ENCODE peak calls at places on chromosomes 4 and X, in four cellular contexts. B is A549, S is hepatocyte, A is fibroblast of mammary gland. J is an unnamed sample.
A peak's percentile ranks its signal among the peaks of the same experiment; 100 is the strongest.

GRCh38 chrX:38038501-38038900 is 32.1 kb downstream of the SYTL5 start:
- DNase-seq in B (no peak), S (no peak), A (no peak), J (no peak)

GRCh38 chr4:47334597-47335185 is 128.8 kb downstream of the COMMD8 start:
- DNase-seq in S (peak; percentile 3), A (no peak), B (no peak), J (no peak)

GRCh38 chrX:134935286-134935685 is 55.5 kb upstream of the SMIM10 start:
- DNase-seq in A (no peak), S (no peak), B (no peak), J (no peak)

GRCh38 chr4:95190751-95191436 is 357.9 kb downstream of the UNC5C start:
- DNase-seq in A (no peak), B (no peak), S (peak; percentile 66), J (no peak)

GRCh38 chr4:1246901-1247810 is 1.8 kb downstream of the CTBP1 start:
- DNase-seq in B (no peak), S (peak; percentile 55), A (no peak), J (peak; percentile 64)

GRCh38 chr4:97027989-97028388 is 1115.3 kb downstream of the STPG2 start:
- DNase-seq in A (no peak), S (no peak), B (no peak), J (no peak)

GRCh38 chr4:143699331-143700059 is 980 bp downstream of the FREM3 start:
- DNase-seq in S (no peak), A (no peak), B (no peak), J (no peak)

GRCh38 chr4:63965875-63966274 is 443.4 kb downstream of the TECRL start:
- DNase-seq in B (no peak), S (no peak), A (no peak), J (no peak)

GRCh38 chrX:11341274-11342256 is 48.4 kb downstream of the AMELX start:
- DNase-seq in S (peak; percentile 50), A (peak; percentile 97), B (no peak), J (peak; percentile 19)

GRCh38 chrX:119228506-119229290 is 7.4 kb upstream of the PGRMC1 start:
- DNase-seq in B (no peak), A (peak; percentile 95), S (peak; percentile 23), J (no peak)

GRCh38 chrX:48934581-48935331 is 15.9 kb upstream of the PIM2 start:
- DNase-seq in S (no peak), A (no peak), B (no peak), J (no peak)

GRCh38 chrX:123184199-123184857 is at the start of gene GRIA3:
- DNase-seq in B (no peak), S (no peak), A (peak; percentile 31), J (peak; percentile 9)

GRCh38 chr4:55736605-55737183 is 82.9 kb upstream of the EXOC1L start:
- DNase-seq in A (peak; percentile 30), B (no peak), S (no peak), J (peak; percentile 17)

GRCh38 chr4:22897520-22898108 is 204.9 kb downstream of the GBA3 start:
- DNase-seq in A (peak; percentile 14), S (peak; percentile 57), B (peak; percentile 3), J (peak; percentile 46)

GRCh38 chrX:153485396-153486080 is 9.2 kb upstream of the BGN start:
- DNase-seq in S (no peak), A (no peak), B (no peak), J (no peak)

GRCh38 chrX:49155243-49155899 is 7.2 kb upstream of the MAGIX start:
- DNase-seq in A (peak; percentile 68), S (peak; percentile 62), B (peak; percentile 60), J (no peak)

GRCh38 chrX:134171661-134172587 is 65.1 kb upstream of the CCDC160 start:
- DNase-seq in S (peak; percentile 40), A (no peak), B (no peak), J (peak; percentile 17)

GRCh38 chr4:19961092-19961491 is 290.6 kb upstream of the SLIT2 start:
- DNase-seq in B (no peak), S (no peak), A (peak; percentile 64), J (no peak)

GRCh38 chr4:99102634-99103033 is 14.0 kb upstream of the ADH5 start:
- DNase-seq in B (no peak), A (no peak), S (no peak), J (no peak)

GRCh38 chr4:53967971-53968370 is 96.4 kb downstream of the CHIC2 start:
- DNase-seq in B (no peak), S (no peak), A (peak; percentile 60), J (no peak)

GRCh38 chrX:39894626-39895025 is 203.1 kb downstream of the BCOR start:
- DNase-seq in A (no peak), S (peak; percentile 39), B (no peak), J (no peak)

GRCh38 chr4:189299706-189300105 is 641.0 kb upstream of the FRG1 start:
- DNase-seq in B (no peak), S (no peak), A (no peak), J (no peak)

GRCh38 chr4:3765271-3766206 is 646 bp upstream of the ADRA2C start:
- DNase-seq in B (peak; percentile 42), S (peak; percentile 82), A (peak; percentile 53), J (no peak)

GRCh38 chr4:141853091-141853734 is 216.8 kb downstream of the IL15 start:
- DNase-seq in S (peak; percentile 16), B (no peak), A (peak; percentile 2), J (no peak)

GRCh38 chr4:5973033-5973432 is 45.2 kb downstream of the C4orf50 start:
- DNase-seq in B (no peak), A (no peak), S (no peak), J (no peak)

GRCh38 chrX:79270401-79270800 is 96.7 kb downstream of the ITM2A start:
- DNase-seq in S (no peak), B (no peak), A (peak; percentile 19), J (peak; percentile 23)

GRCh38 chr4:145179201-145179860 is 1.1 kb downstream of the OTUD4 start:
- DNase-seq in S (peak; percentile 86), B (peak; percentile 28), A (peak; percentile 54), J (peak; percentile 84)

GRCh38 chrX:129609395-129609794 is 45.4 kb downstream of the APLN start:
- DNase-seq in B (no peak), S (no peak), A (no peak), J (no peak)
- TF ChIP-seq CTCF in B (no peak), S (no peak), A (peak; percentile 10), J (no peak)

DNA sequence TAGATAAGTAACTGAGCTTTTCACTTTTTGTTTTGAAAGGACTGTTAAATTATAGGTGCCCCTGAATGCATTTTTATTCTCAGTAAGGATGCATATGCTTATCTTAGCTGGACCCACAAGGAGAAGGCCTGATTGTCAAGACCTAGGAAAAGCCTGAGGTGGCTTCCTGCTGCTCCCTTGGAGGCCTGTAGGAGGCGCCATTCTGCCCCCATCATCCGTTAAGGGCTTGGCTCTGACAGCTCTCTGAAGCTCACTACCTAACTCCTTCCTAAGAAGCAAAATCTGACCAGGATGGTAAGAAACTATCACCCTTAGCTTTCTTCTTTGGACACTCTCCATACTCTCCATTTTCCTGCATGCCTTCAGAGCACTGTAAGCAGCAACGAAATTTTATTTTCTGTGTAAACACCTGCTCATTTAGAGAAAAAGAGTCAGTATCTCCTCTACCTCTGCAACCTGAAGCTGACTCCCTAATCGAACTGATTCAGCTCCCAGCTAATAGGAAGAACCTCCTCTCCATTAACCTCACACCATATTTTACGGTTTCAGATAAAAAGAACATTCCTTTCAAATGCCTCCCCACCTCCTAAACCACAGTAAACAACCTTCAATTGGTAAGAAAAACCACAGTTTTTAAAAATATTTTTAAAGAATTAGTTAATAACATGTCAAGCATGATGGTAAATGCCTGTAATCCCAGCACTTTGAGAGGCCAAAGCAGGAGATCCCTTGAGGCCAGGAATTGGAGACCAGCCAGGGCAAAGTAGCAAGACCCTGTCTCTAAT is 73.4 kb upstream of the EDNRA start:
- DNase-seq in A (peak; percentile 22), B (no peak), S (no peak), J (no peak)
- TF ChIP-seq CTCF in A (peak; percentile 41), B (no peak), S (no peak), J (peak; percentile 32)

DNA sequence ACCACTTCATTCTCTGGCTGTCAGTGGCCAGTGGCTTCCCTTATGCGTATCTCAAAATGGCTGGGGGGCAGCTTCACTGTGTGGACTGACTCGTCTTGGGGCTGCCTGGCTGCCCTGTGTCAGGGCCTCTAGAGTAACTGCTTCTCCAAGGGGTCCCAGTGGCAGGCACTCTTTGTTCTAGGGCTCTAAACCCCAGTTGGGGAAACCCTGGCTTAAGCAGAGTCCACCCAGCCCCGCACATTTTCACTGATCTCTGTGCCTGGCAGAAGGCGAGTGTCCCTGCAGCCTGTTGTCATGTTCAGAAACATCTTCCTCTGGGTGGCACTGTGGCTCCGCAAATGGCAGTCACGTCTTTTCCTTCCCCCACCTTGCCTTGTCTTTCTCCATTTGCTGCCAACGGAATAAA is 59.7 kb downstream of the NBDY start:
- DNase-seq in B (no peak), S (no peak), A (peak; percentile 58), J (no peak)
- TF ChIP-seq CTCF in B (no peak), S (no peak), A (peak; percentile 24), J (no peak)

GRCh38 chr4:7845493-7846124 is 94.1 kb downstream of the AFAP1 start:
- DNase-seq in S (no peak), A (peak; percentile 44), B (no peak), J (no peak)
- TF ChIP-seq CTCF in S (no peak), A (peak; percentile 20), B (no peak), J (no peak)

DNA sequence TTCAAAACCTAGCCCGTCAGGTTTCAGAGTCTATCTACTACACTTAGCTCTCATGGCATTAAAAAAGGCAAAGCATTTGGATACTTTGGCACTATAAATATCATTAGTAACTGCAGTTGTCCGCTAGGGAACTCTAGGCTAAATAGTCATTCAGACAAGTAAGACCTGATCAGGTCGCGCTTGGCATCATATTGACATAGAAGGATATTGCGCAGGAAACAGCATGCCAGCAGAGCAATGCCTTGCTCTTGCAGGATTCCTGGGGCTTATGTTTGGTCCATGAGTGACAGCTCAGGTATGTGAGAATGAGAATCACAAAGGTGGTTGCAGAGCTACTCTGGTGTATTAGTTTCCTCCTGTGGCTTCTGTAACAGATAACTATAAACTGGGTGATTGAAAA is 62.7 kb downstream of the KDM6A start:
- DNase-seq in B (no peak), A (no peak), S (no peak), J (no peak)
- TF ChIP-seq CTCF in B (no peak), A (no peak), S (no peak), J (no peak)

DNA sequence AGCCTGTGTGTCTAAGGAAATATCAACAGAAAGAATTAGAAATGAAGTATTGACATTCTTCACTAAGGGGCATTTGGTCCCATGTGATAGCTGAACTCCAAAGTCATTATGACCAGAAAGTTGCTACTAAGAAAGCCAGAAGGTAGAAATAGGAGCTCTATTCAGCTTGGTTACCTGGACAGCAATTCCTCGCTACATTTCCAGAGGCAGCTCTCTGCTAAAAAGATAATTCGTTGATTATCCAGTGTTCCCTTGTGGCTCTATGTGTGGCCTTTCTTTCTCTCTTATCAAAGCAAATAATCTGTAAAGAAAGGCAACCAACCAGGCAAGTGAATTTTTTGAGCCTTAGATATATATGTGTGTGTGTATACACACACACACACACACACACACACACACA is 341.3 kb downstream of the ADGRL3 start:
- DNase-seq in A (no peak), B (no peak), S (peak; percentile 41), J (no peak)
- TF ChIP-seq CTCF in A (no peak), B (no peak), S (peak; percentile 29), J (no peak)

GRCh38 chr4:92600638-92601037 is 296.9 kb downstream of the GRID2 start:
- DNase-seq in A (no peak), B (no peak), S (no peak), J (no peak)
- TF ChIP-seq CTCF in A (no peak), B (no peak), S (no peak), J (no peak)